ENCODE peak calls at places on chromosomes 4 and X, in six cellular contexts. One of them, this sample, is unnamed.

GRCh38 chr4:144627663-144628076 is 18.3 kb upstream of the HHIP start:
- DNase-seq in upper lobe of left lung: no peak
- DNase-seq in right lobe of liver: no peak
- DNase-seq in HCT116: no peak
- DNase-seq in natural killer cell: no peak
- DNase-seq in neural crest cell: no peak
- DNase-seq in this sample: no peak

GRCh38 chr4:109755656-109756055 is 25.8 kb upstream of the PLA2G12A start:
- DNase-seq in upper lobe of left lung: no peak
- DNase-seq in right lobe of liver: no peak
- DNase-seq in HCT116: no peak
- DNase-seq in natural killer cell: no peak
- DNase-seq in neural crest cell: no peak
- DNase-seq in this sample: no peak

GRCh38 chr4:150982557-150983233 is 32.4 kb downstream of the LRBA start:
- DNase-seq in upper lobe of left lung: no peak
- DNase-seq in right lobe of liver: no peak
- DNase-seq in HCT116: no peak
- DNase-seq in natural killer cell: no peak
- DNase-seq in neural crest cell: no peak
- DNase-seq in this sample: no peak

GRCh38 chr4:46329118-46329976 is 60.6 kb downstream of the GABRA2 start:
- DNase-seq in upper lobe of left lung: no peak
- DNase-seq in right lobe of liver: no peak
- DNase-seq in HCT116: no peak
- DNase-seq in natural killer cell: no peak
- DNase-seq in neural crest cell: peak
- DNase-seq in this sample: no peak

GRCh38 chr4:56871357-56871993 is 36.2 kb upstream of the REST start:
- DNase-seq in upper lobe of left lung: no peak
- DNase-seq in right lobe of liver: no peak
- DNase-seq in HCT116: no peak
- DNase-seq in natural killer cell: no peak
- DNase-seq in neural crest cell: peak
- DNase-seq in this sample: no peak

GRCh38 chr4:100721077-100721476 is 203.3 kb upstream of the EMCN start:
- DNase-seq in upper lobe of left lung: no peak
- DNase-seq in right lobe of liver: no peak
- DNase-seq in HCT116: no peak
- DNase-seq in natural killer cell: no peak
- DNase-seq in neural crest cell: no peak
- DNase-seq in this sample: no peak

GRCh38 chr4:146338512-146338911 is 124.2 kb downstream of the REELD1 start:
- DNase-seq in upper lobe of left lung: no peak
- DNase-seq in right lobe of liver: no peak
- DNase-seq in HCT116: no peak
- DNase-seq in natural killer cell: no peak
- DNase-seq in neural crest cell: no peak
- DNase-seq in this sample: no peak

GRCh38 chrX:39869846-39870601 is 227.7 kb downstream of the BCOR start:
- DNase-seq in upper lobe of left lung: peak
- DNase-seq in right lobe of liver: no peak
- DNase-seq in HCT116: no peak
- DNase-seq in natural killer cell: peak
- DNase-seq in neural crest cell: no peak
- DNase-seq in this sample: no peak

GRCh38 chr4:155809835-155810234 is 51.0 kb downstream of the GUCY1B1 start:
- DNase-seq in upper lobe of left lung: no peak
- DNase-seq in right lobe of liver: no peak
- DNase-seq in HCT116: peak
- DNase-seq in natural killer cell: no peak
- DNase-seq in neural crest cell: no peak
- DNase-seq in this sample: no peak

GRCh38 chr4:72208421-72209075 is 176.7 kb downstream of the NPFFR2 start:
- DNase-seq in upper lobe of left lung: no peak
- DNase-seq in right lobe of liver: no peak
- DNase-seq in HCT116: no peak
- DNase-seq in natural killer cell: no peak
- DNase-seq in neural crest cell: no peak
- DNase-seq in this sample: no peak

GRCh38 chr4:8368061-8368481 is 72.5 kb downstream of the ACOX3 start:
- DNase-seq in upper lobe of left lung: no peak
- DNase-seq in right lobe of liver: no peak
- DNase-seq in HCT116: no peak
- DNase-seq in natural killer cell: no peak
- DNase-seq in neural crest cell: no peak
- DNase-seq in this sample: no peak

GRCh38 chr4:174578366-174578765 is 56.1 kb upstream of the HPGD start:
- DNase-seq in upper lobe of left lung: no peak
- DNase-seq in right lobe of liver: no peak
- DNase-seq in HCT116: no peak
- DNase-seq in natural killer cell: no peak
- DNase-seq in neural crest cell: no peak
- DNase-seq in this sample: no peak

GRCh38 chrX:101973066-101973465 is 41.2 kb upstream of the ZMAT1 start:
- DNase-seq in upper lobe of left lung: no peak
- DNase-seq in right lobe of liver: no peak
- DNase-seq in HCT116: no peak
- DNase-seq in natural killer cell: no peak
- DNase-seq in neural crest cell: no peak
- DNase-seq in this sample: no peak

GRCh38 chr4:100391913-100392312 is 125.9 kb downstream of the EMCN start:
- DNase-seq in upper lobe of left lung: no peak
- DNase-seq in right lobe of liver: no peak
- DNase-seq in HCT116: no peak
- DNase-seq in natural killer cell: no peak
- DNase-seq in neural crest cell: no peak
- DNase-seq in this sample: no peak

GRCh38 chr4:163540977-163541376 is 46.5 kb downstream of the TMA16 start:
- DNase-seq in upper lobe of left lung: no peak
- DNase-seq in right lobe of liver: no peak
- DNase-seq in HCT116: no peak
- DNase-seq in natural killer cell: no peak
- DNase-seq in neural crest cell: no peak
- DNase-seq in this sample: no peak

GRCh38 chr4:163534056-163534455 is 39.6 kb downstream of the TMA16 start:
- DNase-seq in upper lobe of left lung: no peak
- DNase-seq in right lobe of liver: no peak
- DNase-seq in HCT116: no peak
- DNase-seq in natural killer cell: no peak
- DNase-seq in neural crest cell: no peak
- DNase-seq in this sample: no peak

GRCh38 chr4:163540448-163540847 is 46.0 kb downstream of the TMA16 start:
- DNase-seq in upper lobe of left lung: no peak
- DNase-seq in right lobe of liver: no peak
- DNase-seq in HCT116: no peak
- DNase-seq in natural killer cell: no peak
- DNase-seq in neural crest cell: no peak
- DNase-seq in this sample: no peak

GRCh38 chr4:163536101-163536500 is 41.6 kb downstream of the TMA16 start:
- DNase-seq in upper lobe of left lung: no peak
- DNase-seq in right lobe of liver: no peak
- DNase-seq in HCT116: no peak
- DNase-seq in natural killer cell: no peak
- DNase-seq in neural crest cell: no peak
- DNase-seq in this sample: no peak

GRCh38 chr4:163535657-163536056 is 41.2 kb downstream of the TMA16 start:
- DNase-seq in upper lobe of left lung: no peak
- DNase-seq in right lobe of liver: no peak
- DNase-seq in HCT116: no peak
- DNase-seq in natural killer cell: no peak
- DNase-seq in neural crest cell: no peak
- DNase-seq in this sample: no peak
- TF ChIP-seq CTCF in upper lobe of left lung: no peak
- TF ChIP-seq CTCF in right lobe of liver: no peak
- TF ChIP-seq CTCF in HCT116: no peak
- TF ChIP-seq CTCF in natural killer cell: no peak
- TF ChIP-seq CTCF in neural crest cell: no peak
- TF ChIP-seq CTCF in this sample: no peak

DNA sequence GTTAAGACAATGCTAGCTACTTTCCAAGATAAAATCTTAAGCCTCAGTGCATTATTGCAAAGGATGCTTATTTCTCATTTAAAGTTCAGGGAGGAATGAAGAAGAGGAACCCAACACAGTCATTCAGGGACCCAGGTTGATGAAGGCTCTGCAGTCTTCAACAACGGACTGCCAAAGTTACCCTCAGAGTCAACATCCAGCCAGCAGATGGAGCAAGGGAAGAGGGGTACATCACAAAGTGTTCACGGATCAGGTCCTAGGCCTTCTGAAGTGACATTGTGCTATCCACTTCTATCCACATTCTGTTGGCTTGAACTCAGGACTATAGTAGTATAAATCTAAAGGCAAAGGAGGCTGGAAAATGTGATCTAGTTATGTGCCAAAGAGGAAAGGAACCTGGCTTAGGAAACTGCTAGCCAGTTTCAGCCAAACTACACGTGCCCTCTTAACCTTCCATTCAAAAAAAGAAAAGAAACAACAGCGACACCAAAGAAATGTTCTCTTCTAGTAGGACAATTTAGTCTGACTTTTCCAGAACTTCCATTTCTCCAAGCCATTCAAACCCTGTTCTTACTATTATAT is 28.8 kb downstream of the NKX6-1 start:
- DNase-seq in upper lobe of left lung: no peak
- DNase-seq in right lobe of liver: no peak
- DNase-seq in HCT116: no peak
- DNase-seq in natural killer cell: no peak
- DNase-seq in neural crest cell: no peak
- DNase-seq in this sample: no peak
- TF ChIP-seq CTCF in upper lobe of left lung: no peak
- TF ChIP-seq CTCF in right lobe of liver: no peak
- TF ChIP-seq CTCF in HCT116: peak
- TF ChIP-seq CTCF in natural killer cell: no peak
- TF ChIP-seq CTCF in neural crest cell: no peak
- TF ChIP-seq CTCF in this sample: no peak

GRCh38 chr4:127623755-127624087 is 9.0 kb upstream of the INTU start:
- DNase-seq in upper lobe of left lung: no peak
- DNase-seq in right lobe of liver: no peak
- DNase-seq in HCT116: no peak
- DNase-seq in natural killer cell: no peak
- DNase-seq in neural crest cell: peak
- DNase-seq in this sample: no peak

GRCh38 chr4:127624176-127624575 is 8.6 kb upstream of the INTU start:
- DNase-seq in upper lobe of left lung: no peak
- DNase-seq in right lobe of liver: no peak
- DNase-seq in HCT116: no peak
- DNase-seq in natural killer cell: no peak
- DNase-seq in neural crest cell: no peak
- DNase-seq in this sample: no peak

GRCh38 chr4:127622621-127622922 is 10.2 kb upstream of the INTU start:
- DNase-seq in upper lobe of left lung: peak
- DNase-seq in right lobe of liver: no peak
- DNase-seq in HCT116: no peak
- DNase-seq in natural killer cell: no peak
- DNase-seq in neural crest cell: no peak
- DNase-seq in this sample: no peak

GRCh38 chr4:127618427-127618826 is 14.3 kb upstream of the INTU start:
- DNase-seq in upper lobe of left lung: no peak
- DNase-seq in right lobe of liver: no peak
- DNase-seq in HCT116: no peak
- DNase-seq in natural killer cell: no peak
- DNase-seq in neural crest cell: no peak
- DNase-seq in this sample: no peak

GRCh38 chr4:127622923-127623754 is 9.6 kb upstream of the INTU start:
- DNase-seq in upper lobe of left lung: no peak
- DNase-seq in right lobe of liver: no peak
- DNase-seq in HCT116: no peak
- DNase-seq in natural killer cell: no peak
- DNase-seq in neural crest cell: peak
- DNase-seq in this sample: no peak
- TF ChIP-seq CTCF in upper lobe of left lung: peak
- TF ChIP-seq CTCF in right lobe of liver: no peak
- TF ChIP-seq CTCF in HCT116: no peak
- TF ChIP-seq CTCF in natural killer cell: no peak
- TF ChIP-seq CTCF in neural crest cell: peak
- TF ChIP-seq CTCF in this sample: no peak

GRCh38 chrX:153374426-153374825 is 26.7 kb downstream of the PNMA6E start:
- DNase-seq in upper lobe of left lung: no peak
- DNase-seq in right lobe of liver: no peak
- DNase-seq in HCT116: no peak
- DNase-seq in natural killer cell: no peak
- DNase-seq in neural crest cell: no peak
- DNase-seq in this sample: no peak
- TF ChIP-seq CTCF in upper lobe of left lung: no peak
- TF ChIP-seq CTCF in right lobe of liver: no peak
- TF ChIP-seq CTCF in HCT116: no peak
- TF ChIP-seq CTCF in natural killer cell: no peak
- TF ChIP-seq CTCF in neural crest cell: no peak
- TF ChIP-seq CTCF in this sample: no peak

GRCh38 chrX:130756233-130756632 is 146.8 kb downstream of the ENOX2 start:
- DNase-seq in upper lobe of left lung: no peak
- DNase-seq in right lobe of liver: no peak
- DNase-seq in HCT116: no peak
- DNase-seq in natural killer cell: no peak
- DNase-seq in neural crest cell: no peak
- DNase-seq in this sample: no peak
- TF ChIP-seq CTCF in upper lobe of left lung: no peak
- TF ChIP-seq CTCF in right lobe of liver: no peak
- TF ChIP-seq CTCF in HCT116: no peak
- TF ChIP-seq CTCF in natural killer cell: no peak
- TF ChIP-seq CTCF in neural crest cell: no peak
- TF ChIP-seq CTCF in this sample: no peak

DNA sequence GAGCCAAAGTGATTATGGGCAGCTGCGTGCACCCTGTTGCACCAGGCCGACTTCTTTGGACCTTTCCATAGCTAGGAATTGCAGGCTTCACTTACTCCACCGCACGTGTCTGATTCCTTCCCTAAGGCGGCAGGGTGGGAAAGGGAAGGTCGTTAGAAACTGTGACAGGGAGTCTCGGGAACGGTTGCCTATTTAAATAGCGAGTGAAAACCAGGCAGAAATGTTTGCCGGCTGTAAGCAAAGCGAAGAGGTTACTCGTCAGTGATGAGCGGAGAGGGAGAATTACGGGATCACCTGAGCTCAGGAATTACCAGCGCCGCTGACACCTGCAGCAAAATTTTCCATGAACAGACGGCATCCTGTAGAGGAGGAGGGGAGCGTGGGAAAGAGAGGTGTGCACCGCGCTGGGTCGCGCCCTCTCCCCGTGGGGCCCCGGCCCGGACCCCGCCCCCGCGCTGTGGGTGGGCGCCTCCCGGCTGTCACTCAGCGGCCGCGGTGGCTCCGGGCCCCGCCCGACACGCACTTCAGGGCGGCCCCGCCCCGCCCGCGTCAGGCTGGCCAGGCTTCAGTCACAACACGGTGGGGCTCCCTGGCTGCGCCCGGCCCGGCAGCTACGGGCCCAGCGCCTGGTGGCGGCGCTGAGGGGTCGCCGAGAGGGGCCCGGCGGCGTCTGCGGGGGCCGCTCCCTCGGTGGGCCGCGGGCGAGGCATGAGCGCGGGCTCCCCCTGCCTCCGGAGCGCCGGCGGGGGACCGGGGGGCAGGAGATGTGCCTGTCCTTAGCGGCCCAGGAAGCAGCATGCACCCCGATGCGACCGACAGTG is at the start of gene SNX25:
- DNase-seq in upper lobe of left lung: peak
- DNase-seq in right lobe of liver: peak
- DNase-seq in HCT116: peak
- DNase-seq in natural killer cell: peak
- DNase-seq in neural crest cell: peak
- DNase-seq in this sample: peak
- TF ChIP-seq CTCF in upper lobe of left lung: peak
- TF ChIP-seq CTCF in right lobe of liver: peak
- TF ChIP-seq CTCF in HCT116: no peak
- TF ChIP-seq CTCF in natural killer cell: no peak
- TF ChIP-seq CTCF in neural crest cell: peak
- TF ChIP-seq CTCF in this sample: no peak

This sample was measured in activated B cell treated with CpG ODN at 0.5 μM for 24 hours.